ENCODE peak calls at places on chromosomes 2 and 18, in seven cellular contexts. O is WTC11, T is skeletal muscle cell, B is retina, L is bronchial epithelial cell, J is H4, M is foreskin melanocyte. X is an unnamed sample.

GRCh38 chr18:9354256-9354655 is 19.7 kb downstream of the TWSG1 start:
- DNase-seq in L (no peak), B (no peak), O (no peak), M (peak), J (no peak), T (no peak), X (no peak)

GRCh38 chr2:39121523-39122063 is 742 bp upstream of the SOS1 start:
- DNase-seq in O (no peak), B (peak), M (no peak), L (no peak), J (no peak), T (no peak), X (no peak)

GRCh38 chr18:59769105-59769865 is 72.1 kb upstream of the CCBE1 start:
- DNase-seq in B (no peak), M (no peak), L (no peak), J (no peak), T (no peak), O (no peak), X (no peak)

GRCh38 chr2:68936462-68936861 is 16.2 kb downstream of the GKN2 start:
- DNase-seq in L (peak), T (no peak), O (no peak), B (no peak), M (no peak), J (no peak), X (no peak)

GRCh38 chr18:36309436-36310391 is 12.2 kb downstream of the FHOD3 start:
- DNase-seq in O (no peak), L (peak), J (peak), M (peak), T (peak), B (no peak), X (no peak)

GRCh38 chr2:222862068-222862914 is 1.5 kb downstream of the ACSL3 start:
- DNase-seq in B (peak), M (no peak), O (no peak), J (no peak), T (no peak), L (peak), X (no peak)

GRCh38 chr2:9424447-9425164 is 1.2 kb downstream of the CPSF3 start:
- DNase-seq in B (no peak), T (no peak), L (no peak), J (no peak), O (no peak), M (no peak), X (no peak)

GRCh38 chr2:171161425-171162289 is 964 bp upstream of the TLK1 start:
- DNase-seq in M (no peak), O (no peak), T (no peak), B (peak), J (no peak), L (no peak), X (peak)

GRCh38 chr2:230472619-230473018 is 56.6 kb downstream of the SP100 start:
- DNase-seq in M (no peak), B (no peak), T (peak), O (no peak), J (no peak), L (peak), X (no peak)

GRCh38 chr18:55774505-55774904 is 186.5 kb upstream of the TCF4 start:
- DNase-seq in T (no peak), M (no peak), J (no peak), B (no peak), O (no peak), L (no peak), X (no peak)

GRCh38 chr18:49628993-49629795 is 67.3 kb downstream of the LIPG start:
- DNase-seq in B (peak), M (no peak), T (no peak), O (peak), L (no peak), J (no peak), X (no peak)

GRCh38 chr2:24530796-24531195 is 39.7 kb downstream of the NCOA1 start:
- DNase-seq in B (no peak), T (no peak), M (no peak), J (no peak), L (no peak), O (no peak), X (no peak)

GRCh38 chr2:233446616-233447305 is 92.5 kb downstream of the DGKD start:
- DNase-seq in T (no peak), O (no peak), J (no peak), B (no peak), L (no peak), M (no peak), X (no peak)

GRCh38 chr2:16777123-16777872 is 111.7 kb upstream of the CYRIA start:
- DNase-seq in J (no peak), L (no peak), T (no peak), B (no peak), M (no peak), O (no peak), X (no peak)

GRCh38 chr2:173415663-173416469 is 61.2 kb downstream of the CDCA7 start:
- DNase-seq in T (no peak), J (no peak), L (no peak), B (peak), M (no peak), O (no peak), X (no peak)

GRCh38 chr2:195818521-195818920 is 161.5 kb downstream of the SLC39A10 start:
- DNase-seq in M (no peak), T (peak), L (no peak), J (no peak), B (no peak), O (no peak), X (no peak)

GRCh38 chr18:35513181-35513932 is 15.6 kb upstream of the INO80C start:
- DNase-seq in J (peak), M (no peak), B (peak), L (peak), T (peak), O (peak), X (no peak)

GRCh38 chr2:179521944-179522343 is 257.3 kb upstream of the SESTD1 start:
- DNase-seq in M (no peak), L (no peak), J (no peak), B (no peak), O (no peak), T (no peak), X (no peak)

GRCh38 chr2:203040966-203041521 is 26.4 kb downstream of the NBEAL1 start:
- DNase-seq in T (no peak), L (no peak), J (no peak), B (no peak), M (no peak), O (no peak), X (no peak)

GRCh38 chr2:165401285-165401852 is 68.1 kb upstream of the CSRNP3 start:
- DNase-seq in B (peak), O (no peak), T (peak), J (peak), M (peak), L (peak), X (peak)

GRCh38 chr18:63725682-63726480 is 23.1 kb downstream of the SERPINB11 start:
- DNase-seq in B (no peak), J (no peak), T (no peak), O (no peak), M (no peak), L (no peak), X (no peak)

GRCh38 chr2:71744781-71745180 is 291.4 kb downstream of the DYSF start:
- DNase-seq in B (peak), L (no peak), M (no peak), O (no peak), T (no peak), J (no peak), X (no peak)

GRCh38 chr2:201643216-201643651 is at the start of gene TMEM237:
- DNase-seq in J (peak), B (peak), T (no peak), L (peak), O (peak), M (no peak), X (no peak)

GRCh38 chr2:101803128-101803527 is 105.6 kb downstream of the MAP4K4 start:
- DNase-seq in L (peak), B (no peak), T (no peak), M (no peak), J (no peak), O (no peak), X (no peak)

GRCh38 chr18:23163786-23164583 is 28.7 kb downstream of the CABLES1 start:
- DNase-seq in M (no peak), J (no peak), B (no peak), T (no peak), L (no peak), O (no peak), X (no peak)

GRCh38 chr2:2825516-2826208 is 494.6 kb upstream of the MYT1L start:
- DNase-seq in J (no peak), L (no peak), B (no peak), O (no peak), T (no peak), M (no peak), X (no peak)

GRCh38 chr18:31667185-31667584 is 17.2 kb downstream of the B4GALT6 start:
- DNase-seq in O (no peak), M (no peak), B (no peak), J (no peak), L (peak), T (no peak), X (no peak)